ENCODE peak calls at places on chromosomes 13 and 19, in six cellular contexts. V, N, R, Z, W and U are unnamed samples.

GRCh38 chr19:42311612-42312160 is 1.4 kb upstream of the TMEM145 start:
- DNase-seq in V (no peak), N (no peak), R (no peak), Z (no peak), W (no peak), U (no peak)

GRCh38 chr19:9913237-9914000 is 22.9 kb downstream of the OLFM2 start:
- DNase-seq in V (no peak), N (no peak), R (no peak), Z (no peak), W (no peak), U (peak)

GRCh38 chr13:113976711-113977684 is 3.1 kb upstream of the C13orf46 start:
- DNase-seq in V (no peak), N (peak), R (no peak), Z (no peak), W (peak), U (no peak)

GRCh38 chr13:102878491-102878890 is 32.7 kb downstream of the ERCC5 start:
- DNase-seq in V (peak), N (no peak), R (no peak), Z (no peak), W (peak), U (no peak)

GRCh38 chr19:49639401-49640112 is 386 bp downstream of the RRAS start:
- DNase-seq in V (no peak), N (no peak), R (no peak), Z (no peak), W (no peak), U (no peak)

GRCh38 chr13:33279898-33280549 is 5.5 kb downstream of the STARD13 start:
- DNase-seq in V (peak), N (no peak), R (peak), Z (no peak), W (no peak), U (no peak)

GRCh38 chr13:113034451-113035208 is 65.6 kb downstream of the MCF2L start:
- DNase-seq in V (peak), N (no peak), R (peak), Z (no peak), W (peak), U (no peak)

GRCh38 chr19:35306473-35307246 is 14.7 kb downstream of the MAG start:
- DNase-seq in V (no peak), N (no peak), R (peak), Z (no peak), W (no peak), U (no peak)

GRCh38 chr19:7868671-7869452 is 5.3 kb downstream of the PRR36 start:
- DNase-seq in V (peak), N (peak), R (peak), Z (peak), W (no peak), U (peak)

GRCh38 chr19:1503089-1503924 is 9.5 kb downstream of the ADAMTSL5 start:
- DNase-seq in V (no peak), N (peak), R (no peak), Z (peak), W (no peak), U (peak)

GRCh38 chr13:24381539-24382265 is 72.3 kb downstream of the C1QTNF9 start:
- DNase-seq in V (no peak), N (no peak), R (no peak), Z (no peak), W (peak), U (no peak)

GRCh38 chr19:10078329-10078728 is 7.8 kb upstream of the SHFL start:
- DNase-seq in V (no peak), N (no peak), R (no peak), Z (no peak), W (no peak), U (no peak)

GRCh38 chr19:9498183-9498902 is at the start of gene ZNF560:
- DNase-seq in V (no peak), N (no peak), R (no peak), Z (no peak), W (peak), U (no peak)

GRCh38 chr13:99656843-99657506 is 155.7 kb downstream of the TM9SF2 start:
- DNase-seq in V (no peak), N (no peak), R (no peak), Z (no peak), W (no peak), U (no peak)

GRCh38 chr19:29290853-29291252 is 77.9 kb upstream of the UQCRFS1 start:
- DNase-seq in V (no peak), N (no peak), R (no peak), Z (no peak), W (no peak), U (no peak)

GRCh38 chr19:17555929-17556813 is 722 bp downstream of the COLGALT1 start:
- DNase-seq in V (peak), N (peak), R (no peak), Z (no peak), W (no peak), U (no peak)
- TF ChIP-seq CTCF in V (no peak), N (no peak), R (peak), Z (no peak), W (no peak), U (no peak)

DNA sequence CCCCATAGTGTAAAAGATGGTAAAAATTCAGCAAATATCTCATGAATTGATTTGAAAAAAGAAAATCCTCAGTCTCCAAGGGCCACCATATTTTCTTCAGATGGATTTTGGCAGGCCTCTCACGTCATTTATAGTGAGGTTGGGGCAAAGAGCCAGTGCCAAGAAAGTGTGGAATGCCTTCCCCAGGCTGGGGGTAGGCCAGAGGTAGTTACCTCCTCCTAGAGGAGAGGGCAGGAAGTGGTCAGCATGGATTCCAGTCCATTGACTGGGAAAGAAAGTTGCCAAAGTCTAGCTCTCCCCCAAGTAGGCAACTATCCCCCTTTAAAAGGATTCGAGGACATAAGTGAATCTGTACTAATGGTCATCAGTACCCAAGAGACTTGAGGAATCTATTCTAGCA is 68.4 kb upstream of the KCTD4 start:
- DNase-seq in V (no peak), N (no peak), R (no peak), Z (no peak), W (no peak), U (no peak)
- TF ChIP-seq CTCF in V (no peak), N (no peak), R (no peak), Z (no peak), W (no peak), U (no peak)

GRCh38 chr19:41174297-41174928 is 18.6 kb upstream of the CYP2S1 start:
- DNase-seq in V (no peak), N (no peak), R (no peak), Z (no peak), W (no peak), U (no peak)

GRCh38 chr19:41172297-41173164 is 20.5 kb upstream of the CYP2S1 start:
- DNase-seq in V (no peak), N (peak), R (no peak), Z (no peak), W (no peak), U (no peak)

GRCh38 chr19:41175825-41176734 is 16.9 kb upstream of the CYP2S1 start:
- DNase-seq in V (no peak), N (peak), R (peak), Z (no peak), W (peak), U (no peak)
- TF ChIP-seq CTCF in V (no peak), N (no peak), R (no peak), Z (no peak), W (no peak), U (no peak)

GRCh38 chr19:5542665-5543064 is 25.1 kb downstream of the TINCR start:
- DNase-seq in V (no peak), N (no peak), R (no peak), Z (no peak), W (no peak), U (no peak)

GRCh38 chr19:5539431-5539833 is 28.3 kb downstream of the TINCR start:
- DNase-seq in V (no peak), N (no peak), R (no peak), Z (no peak), W (no peak), U (no peak)

GRCh38 chr19:5541456-5541855 is 26.3 kb downstream of the TINCR start:
- DNase-seq in V (no peak), N (no peak), R (no peak), Z (no peak), W (no peak), U (no peak)

GRCh38 chr19:5537870-5538269 is 29.9 kb downstream of the TINCR start:
- DNase-seq in V (no peak), N (no peak), R (no peak), Z (no peak), W (no peak), U (no peak)

GRCh38 chr19:5540208-5540607 is 27.5 kb downstream of the TINCR start:
- DNase-seq in V (no peak), N (no peak), R (no peak), Z (no peak), W (no peak), U (no peak)
- TF ChIP-seq CTCF in V (no peak), N (no peak), R (no peak), Z (no peak), W (no peak), U (no peak)

GRCh38 chr19:14554382-14554812 is 17.5 kb downstream of the NDUFB7 start:
- DNase-seq in V (no peak), N (no peak), R (peak), Z (no peak), W (no peak), U (no peak)
- TF ChIP-seq CTCF in V (no peak), N (no peak), R (peak), Z (no peak), W (no peak), U (no peak)

GRCh38 chr19:33295621-33296472 is 6.5 kb downstream of the CEBPA start:
- DNase-seq in V (no peak), N (peak), R (no peak), Z (no peak), W (no peak), U (no peak)
- TF ChIP-seq CTCF in V (no peak), N (no peak), R (no peak), Z (no peak), W (no peak), U (no peak)

GRCh38 chr19:19077103-19077502 is 13.3 kb downstream of the SLC25A42 start:
- DNase-seq in V (no peak), N (no peak), R (no peak), Z (no peak), W (no peak), U (no peak)

GRCh38 chr19:19079571-19079970 is 15.8 kb downstream of the SLC25A42 start:
- DNase-seq in V (no peak), N (no peak), R (no peak), Z (no peak), W (no peak), U (no peak)

GRCh38 chr19:19078801-19079200 is 15.0 kb downstream of the SLC25A42 start:
- DNase-seq in V (no peak), N (no peak), R (no peak), Z (no peak), W (no peak), U (no peak)

GRCh38 chr19:19083413-19084178 is 19.8 kb downstream of the SLC25A42 start:
- DNase-seq in V (no peak), N (peak), R (no peak), Z (no peak), W (no peak), U (no peak)

DNA sequence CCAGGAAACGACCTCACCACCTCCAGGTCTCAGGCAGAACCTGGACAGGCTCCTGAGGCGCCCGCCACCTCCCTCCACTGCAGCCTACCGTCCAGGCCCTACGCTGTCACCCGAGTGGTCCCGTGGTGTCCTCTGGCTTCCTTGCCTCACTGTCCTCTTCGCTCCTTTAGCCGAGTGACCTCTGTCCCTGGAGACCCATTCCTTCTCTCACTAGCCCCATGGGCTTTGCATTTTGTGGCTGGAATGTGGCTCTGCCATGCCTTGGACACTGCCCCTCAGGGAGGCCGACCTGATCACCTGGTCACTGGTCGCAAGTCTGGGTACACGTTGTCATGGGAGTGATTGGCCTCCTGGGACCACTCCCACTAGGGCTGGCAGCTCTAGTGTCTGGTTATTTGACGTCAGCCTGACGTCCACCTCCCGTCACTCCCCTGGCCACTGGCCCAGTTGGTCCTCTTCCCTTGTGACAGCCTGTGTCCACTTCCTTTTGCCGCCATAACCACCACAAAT is 17.9 kb downstream of the SLC25A42 start:
- DNase-seq in V (no peak), N (no peak), R (no peak), Z (no peak), W (no peak), U (no peak)
- TF ChIP-seq CTCF in V (no peak), N (no peak), R (no peak), Z (no peak), W (no peak), U (no peak)

GRCh38 chr13:40228981-40229380 is 437.5 kb downstream of the FOXO1 start:
- DNase-seq in V (no peak), N (no peak), R (no peak), Z (no peak), W (no peak), U (no peak)

GRCh38 chr13:40230833-40231266 is 435.6 kb downstream of the FOXO1 start:
- DNase-seq in V (peak), N (no peak), R (no peak), Z (no peak), W (no peak), U (no peak)

GRCh38 chr13:40233731-40234195 is 432.7 kb downstream of the FOXO1 start:
- DNase-seq in V (no peak), N (no peak), R (no peak), Z (no peak), W (no peak), U (no peak)

GRCh38 chr13:40232321-40232720 is 434.1 kb downstream of the FOXO1 start:
- DNase-seq in V (no peak), N (no peak), R (no peak), Z (no peak), W (no peak), U (no peak)

DNA sequence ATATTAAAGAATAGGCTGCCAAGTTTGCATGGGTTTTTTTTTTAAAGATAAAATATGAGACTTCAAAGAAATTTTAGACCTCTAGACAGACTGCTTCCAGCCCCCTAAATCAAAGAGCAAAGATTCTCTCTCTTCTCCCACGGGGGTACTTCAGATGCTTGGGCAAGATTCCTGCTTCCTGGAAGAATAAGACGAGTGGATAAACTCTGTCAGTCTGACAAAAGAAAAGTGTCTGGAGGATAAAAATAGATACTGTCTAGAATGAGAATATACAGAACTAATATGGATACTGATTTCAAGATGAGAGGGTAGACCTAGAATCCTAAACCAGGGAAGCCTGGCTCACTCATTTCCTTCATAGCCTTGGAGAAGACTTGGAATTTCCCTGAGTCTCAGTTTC is 435.1 kb downstream of the FOXO1 start:
- DNase-seq in V (no peak), N (no peak), R (no peak), Z (no peak), W (no peak), U (no peak)
- TF ChIP-seq CTCF in V (no peak), N (no peak), R (no peak), Z (no peak), W (no peak), U (no peak)